ENCODE peak calls at places on chromosomes 1 and 21, in six cellular contexts. E is A549; Q is CD8-positive, alpha-beta T cell; L is neural crest cell; K is spleen; J is body of pancreas. R is an unnamed sample.

GRCh38 chr1:32759997-32760623 is 57.0 kb downstream of the YARS1 start:
- DNase-seq in K (no peak), E (peak), Q (no peak), J (peak), L (no peak), R (no peak)

GRCh38 chr1:52413410-52414104 is 9.2 kb downstream of the PRPF38A start:
- DNase-seq in E (no peak), Q (no peak), K (no peak), J (no peak), L (no peak), R (no peak)

GRCh38 chr1:71509051-71509595 is 428.3 kb upstream of the ZRANB2 start:
- DNase-seq in K (no peak), Q (no peak), E (no peak), L (no peak), J (no peak), R (no peak)

GRCh38 chr1:17875171-17875881 is 120.2 kb downstream of the ACTL8 start:
- DNase-seq in Q (no peak), L (no peak), J (no peak), E (no peak), K (no peak), R (no peak)

GRCh38 chr1:55724551-55725325 is 509.6 kb upstream of the USP24 start:
- DNase-seq in E (no peak), L (no peak), J (no peak), K (no peak), Q (no peak), R (no peak)

GRCh38 chr21:38753114-38754100 is 52.3 kb upstream of the ETS2 start:
- DNase-seq in J (no peak), L (no peak), E (no peak), Q (no peak), K (no peak), R (no peak)

GRCh38 chr1:15328245-15328784 is 81.3 kb downstream of the FHAD1 start:
- DNase-seq in K (peak), L (no peak), J (no peak), Q (no peak), E (no peak), R (no peak)

GRCh38 chr1:189628857-189629256 is 848.8 kb downstream of the BRINP3 start:
- DNase-seq in L (no peak), J (no peak), E (no peak), Q (no peak), K (no peak), R (peak)

GRCh38 chr1:244394851-244395765 is 56.6 kb downstream of the ADSS2 start:
- DNase-seq in Q (no peak), E (no peak), L (no peak), K (no peak), J (no peak), R (no peak)

GRCh38 chr1:197955486-197956394 is 38.6 kb downstream of the LHX9 start:
- DNase-seq in E (no peak), L (no peak), J (no peak), Q (no peak), K (no peak), R (no peak)

GRCh38 chr21:41832230-41833137 is 46.7 kb downstream of the PRDM15 start:
- DNase-seq in E (no peak), K (peak), L (no peak), Q (no peak), J (no peak), R (no peak)

GRCh38 chr1:107477233-107477632 is 336.4 kb downstream of the NTNG1 start:
- DNase-seq in Q (no peak), J (no peak), K (no peak), E (no peak), L (no peak), R (no peak)
- TF ChIP-seq CTCF in Q (no peak), J (no peak), K (no peak), E (no peak), L (peak), R (peak)

GRCh38 chr1:167060141-167061072 is 29.8 kb downstream of the GPA33 start:
- DNase-seq in K (no peak), J (no peak), Q (no peak), E (no peak), L (no peak), R (no peak)
- TF ChIP-seq CTCF in K (no peak), J (no peak), Q (no peak), E (no peak), L (peak), R (peak)

GRCh38 chr1:2108213-2108876 is 58.1 kb downstream of the PRKCZ start:
- DNase-seq in K (no peak), Q (no peak), J (no peak), L (peak), E (peak), R (peak)
- TF ChIP-seq CTCF in K (no peak), Q (no peak), J (no peak), L (peak), E (no peak), R (peak)

GRCh38 chr1:175433586-175434267 is 241.2 kb upstream of the KIAA0040 start:
- DNase-seq in L (no peak), J (no peak), K (no peak), Q (no peak), E (no peak), R (no peak)

GRCh38 chr1:175434268-175434860 is 241.8 kb upstream of the KIAA0040 start:
- DNase-seq in E (no peak), J (peak), L (no peak), Q (no peak), K (no peak), R (no peak)
- TF ChIP-seq CTCF in E (no peak), J (peak), L (peak), Q (no peak), K (no peak), R (peak)

DNA sequence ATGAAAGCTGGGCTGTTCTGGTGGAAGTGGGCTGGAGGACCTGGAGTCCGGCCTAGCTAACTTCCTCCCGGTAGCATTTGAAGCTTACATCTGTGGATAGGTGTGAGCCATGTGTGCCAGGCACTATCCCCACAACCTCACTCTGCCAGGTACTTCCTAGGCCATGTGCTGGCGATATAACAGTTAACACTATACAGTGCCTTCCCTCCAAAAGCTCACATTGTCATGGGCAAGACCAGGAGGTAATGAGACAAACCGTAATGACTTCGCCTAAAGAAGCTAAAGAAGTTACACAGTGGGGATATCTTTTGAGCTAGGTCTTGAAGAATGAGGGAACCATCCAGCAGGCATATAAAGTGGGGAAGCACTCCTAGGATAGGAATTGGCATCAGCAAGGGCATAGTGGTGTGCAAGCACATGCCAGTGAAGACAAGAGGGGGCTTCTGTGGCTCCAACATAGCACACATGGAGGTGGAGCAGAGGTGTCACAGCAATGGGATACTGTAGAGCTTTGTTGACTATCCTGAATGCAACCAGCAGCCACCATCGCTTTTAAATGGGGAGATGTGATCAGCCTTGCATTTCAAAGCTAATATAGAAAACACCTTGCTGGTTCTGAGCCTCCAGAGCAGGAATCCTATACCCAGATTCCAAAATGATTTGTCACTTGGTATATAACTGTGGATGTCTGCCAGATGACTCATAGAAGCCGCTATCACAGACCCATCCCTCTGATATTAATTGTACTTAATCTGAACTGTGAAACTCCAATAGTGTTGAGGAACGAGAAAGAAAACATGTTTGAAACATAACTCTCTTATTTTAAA is 466.3 kb downstream of the LMO4 start:
- DNase-seq in K (no peak), J (peak), E (peak), Q (no peak), L (no peak), R (no peak)
- TF ChIP-seq CTCF in K (no peak), J (no peak), E (no peak), Q (no peak), L (no peak), R (no peak)

GRCh38 chr1:226945858-226946245 is 5.8 kb downstream of the COQ8A start:
- DNase-seq in K (no peak), E (no peak), Q (no peak), L (no peak), J (no peak), R (no peak)
- TF ChIP-seq CTCF in K (no peak), E (no peak), Q (no peak), L (no peak), J (no peak), R (no peak)

GRCh38 chr21:33314096-33314495 is 10.7 kb upstream of the IFNAR1 start:
- DNase-seq in L (no peak), Q (no peak), E (no peak), J (no peak), K (no peak), R (no peak)

GRCh38 chr21:33313611-33314010 is 11.2 kb upstream of the IFNAR1 start:
- DNase-seq in E (no peak), L (no peak), J (no peak), Q (no peak), K (no peak), R (no peak)

GRCh38 chr21:33313183-33313582 is 11.6 kb upstream of the IFNAR1 start:
- DNase-seq in E (no peak), J (no peak), Q (no peak), L (no peak), K (no peak), R (no peak)

GRCh38 chr21:33308586-33309490 is 15.9 kb upstream of the IFNAR1 start:
- DNase-seq in E (no peak), Q (no peak), J (no peak), K (no peak), L (no peak), R (no peak)

GRCh38 chr21:33309778-33310177 is 15.0 kb upstream of the IFNAR1 start:
- DNase-seq in J (no peak), Q (no peak), K (no peak), L (no peak), E (no peak), R (no peak)
- TF ChIP-seq CTCF in J (no peak), Q (no peak), K (no peak), L (no peak), E (no peak), R (no peak)

GRCh38 chr1:40531381-40532061 is at the start of gene ZNF684:
- DNase-seq in Q (peak), L (peak), E (peak), K (peak), J (peak), R (peak)
- TF ChIP-seq CTCF in Q (no peak), L (no peak), E (no peak), K (no peak), J (no peak), R (no peak)

DNA sequence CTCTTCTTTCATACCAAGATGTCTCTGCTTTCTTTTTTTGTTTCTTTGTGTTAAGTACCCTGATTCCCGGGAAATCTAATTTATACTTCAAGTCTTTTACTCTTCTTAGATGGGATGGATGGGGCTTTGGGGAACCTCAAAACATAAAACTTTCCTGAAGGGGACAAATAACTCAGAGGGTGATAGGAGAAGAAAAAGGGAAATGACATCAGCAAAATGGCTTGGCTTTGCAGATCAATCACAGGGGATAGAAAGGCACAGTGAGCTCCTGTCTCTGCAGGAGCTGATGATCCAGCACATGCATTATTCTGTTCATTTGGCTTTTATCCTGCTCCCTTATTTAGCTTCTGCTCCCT is 1.4 kb upstream of the CA14 start:
- DNase-seq in K (no peak), Q (no peak), J (no peak), L (no peak), E (no peak), R (no peak)
- TF ChIP-seq CTCF in K (no peak), Q (no peak), J (no peak), L (no peak), E (no peak), R (no peak)

R was measured in endothelial cell.